ENCODE peak calls at places on chromosomes 1 and 21, in four cellular contexts. One of them, this sample, is unnamed.

GRCh38 chr1:204301171-204301957 is 58.4 kb downstream of the PLEKHA6 start:
- DNase-seq in brain microvascular endothelial cell: no peak
- DNase-seq in aorta: no peak
- DNase-seq in IMR-90: no peak
- DNase-seq in this sample: peak; percentile 39

GRCh38 chr1:229753764-229754553 is 127.9 kb downstream of the URB2 start:
- DNase-seq in brain microvascular endothelial cell: no peak
- DNase-seq in IMR-90: no peak
- DNase-seq in aorta: peak; percentile 69
- DNase-seq in this sample: no peak

GRCh38 chr1:33610391-33610790 is 137.9 kb downstream of the ZSCAN20 start:
- DNase-seq in IMR-90: no peak
- DNase-seq in aorta: no peak
- DNase-seq in brain microvascular endothelial cell: no peak
- DNase-seq in this sample: no peak

GRCh38 chr1:42952353-42953001 is 6.2 kb downstream of the SLC2A1 start:
- DNase-seq in aorta: no peak
- DNase-seq in IMR-90: no peak
- DNase-seq in brain microvascular endothelial cell: peak; percentile 40
- DNase-seq in this sample: no peak

GRCh38 chr1:34441661-34442060 is 265.0 kb downstream of the C1orf94 start:
- DNase-seq in IMR-90: no peak
- DNase-seq in brain microvascular endothelial cell: no peak
- DNase-seq in aorta: no peak
- DNase-seq in this sample: no peak

GRCh38 chr21:42731264-42732032 is 78.0 kb downstream of the PDE9A start:
- DNase-seq in IMR-90: no peak
- DNase-seq in brain microvascular endothelial cell: no peak
- DNase-seq in aorta: no peak
- DNase-seq in this sample: no peak

GRCh38 chr1:21871943-21872342 is 59.9 kb downstream of the LDLRAD2 start:
- DNase-seq in aorta: no peak
- DNase-seq in IMR-90: no peak
- DNase-seq in brain microvascular endothelial cell: no peak
- DNase-seq in this sample: no peak

GRCh38 chr1:244436336-244437102 is 15.2 kb downstream of the ADSS2 start:
- DNase-seq in IMR-90: peak; percentile 80
- DNase-seq in aorta: no peak
- DNase-seq in brain microvascular endothelial cell: peak; percentile 50
- DNase-seq in this sample: no peak

GRCh38 chr1:170707959-170708666 is 44.2 kb downstream of the PRRX1 start:
- DNase-seq in aorta: no peak
- DNase-seq in brain microvascular endothelial cell: peak; percentile 95
- DNase-seq in IMR-90: peak; percentile 99
- DNase-seq in this sample: no peak

GRCh38 chr1:217627431-217627830 is 3.5 kb downstream of the GPATCH2 start:
- DNase-seq in IMR-90: no peak
- DNase-seq in aorta: no peak
- DNase-seq in brain microvascular endothelial cell: no peak
- DNase-seq in this sample: no peak

GRCh38 chr1:5983361-5984103 is 8.7 kb downstream of the NPHP4 start:
- DNase-seq in aorta: no peak
- DNase-seq in brain microvascular endothelial cell: peak; percentile 44
- DNase-seq in IMR-90: peak; percentile 94
- DNase-seq in this sample: no peak

GRCh38 chr1:107430540-107431228 is 289.8 kb downstream of the NTNG1 start:
- DNase-seq in brain microvascular endothelial cell: peak; percentile 33
- DNase-seq in aorta: no peak
- DNase-seq in IMR-90: peak; percentile 38
- DNase-seq in this sample: no peak

GRCh38 chr1:79239840-79240239 is 233.3 kb upstream of the ADGRL4 start:
- DNase-seq in brain microvascular endothelial cell: no peak
- DNase-seq in aorta: no peak
- DNase-seq in IMR-90: no peak
- DNase-seq in this sample: no peak

GRCh38 chr21:33196956-33197374 is 32.8 kb upstream of the IFNAR2 start:
- DNase-seq in aorta: no peak
- DNase-seq in brain microvascular endothelial cell: peak; percentile 47
- DNase-seq in IMR-90: peak; percentile 62
- DNase-seq in this sample: peak; percentile 49

GRCh38 chr1:232793944-232794343 is 11.3 kb upstream of the MAP10 start:
- DNase-seq in IMR-90: peak; percentile 74
- DNase-seq in brain microvascular endothelial cell: peak; percentile 65
- DNase-seq in aorta: no peak
- DNase-seq in this sample: peak; percentile 17

GRCh38 chr1:37741130-37741529 is 23.8 kb downstream of the EPHA10 start:
- DNase-seq in IMR-90: peak; percentile 6
- DNase-seq in aorta: no peak
- DNase-seq in brain microvascular endothelial cell: peak; percentile 61
- DNase-seq in this sample: no peak

GRCh38 chr1:44103270-44104131 is 15.1 kb upstream of the KLF17 start:
- DNase-seq in IMR-90: no peak
- DNase-seq in aorta: no peak
- DNase-seq in brain microvascular endothelial cell: peak; percentile 24
- DNase-seq in this sample: no peak

GRCh38 chr1:45854724-45855123 is 51.3 kb downstream of the MAST2 start:
- DNase-seq in aorta: no peak
- DNase-seq in IMR-90: no peak
- DNase-seq in brain microvascular endothelial cell: no peak
- DNase-seq in this sample: no peak

GRCh38 chr1:17594690-17595601 is 55.4 kb downstream of the ARHGEF10L start:
- DNase-seq in IMR-90: no peak
- DNase-seq in brain microvascular endothelial cell: no peak
- DNase-seq in aorta: no peak
- DNase-seq in this sample: no peak

GRCh38 chr1:159892944-159893343 is 7.0 kb downstream of the CFAP45 start:
- DNase-seq in aorta: no peak
- DNase-seq in IMR-90: no peak
- DNase-seq in brain microvascular endothelial cell: no peak
- DNase-seq in this sample: no peak

GRCh38 chr1:94095744-94096469 is 25.0 kb downstream of the ABCA4 start:
- DNase-seq in aorta: no peak
- DNase-seq in brain microvascular endothelial cell: peak; percentile 79
- DNase-seq in IMR-90: peak; percentile 68
- DNase-seq in this sample: no peak

GRCh38 chr21:36199021-36199420 is 42.4 kb downstream of the DOP1B start:
- DNase-seq in aorta: peak; percentile 2
- DNase-seq in IMR-90: no peak
- DNase-seq in brain microvascular endothelial cell: no peak
- DNase-seq in this sample: no peak

GRCh38 chr1:185393821-185394220 is 76.8 kb upstream of the IVNS1ABP start:
- DNase-seq in IMR-90: no peak
- DNase-seq in aorta: no peak
- DNase-seq in brain microvascular endothelial cell: no peak
- DNase-seq in this sample: no peak

GRCh38 chr1:152824964-152825363 is 2.3 kb upstream of the LCE1A start:
- DNase-seq in IMR-90: no peak
- DNase-seq in aorta: no peak
- DNase-seq in brain microvascular endothelial cell: no peak
- DNase-seq in this sample: no peak

GRCh38 chr1:30749691-30750583 is 7.6 kb downstream of the LAPTM5 start:
- DNase-seq in IMR-90: no peak
- DNase-seq in aorta: no peak
- DNase-seq in brain microvascular endothelial cell: no peak
- DNase-seq in this sample: no peak

GRCh38 chr1:236552901-236553300 is 29.1 kb downstream of the LGALS8 start:
- DNase-seq in brain microvascular endothelial cell: no peak
- DNase-seq in aorta: no peak
- DNase-seq in IMR-90: no peak
- DNase-seq in this sample: no peak

GRCh38 chr1:234512376-234512965 is 33.5 kb upstream of the TARBP1 start:
- DNase-seq in aorta: no peak
- DNase-seq in brain microvascular endothelial cell: no peak
- DNase-seq in IMR-90: no peak
- DNase-seq in this sample: no peak

GRCh38 chr1:44681905-44682900 is 7.7 kb downstream of the ARMH1 start:
- DNase-seq in aorta: no peak
- DNase-seq in IMR-90: no peak
- DNase-seq in brain microvascular endothelial cell: no peak
- DNase-seq in this sample: no peak

GRCh38 chr1:219661464-219662092 is 48.7 kb upstream of the ZC3H11B start:
- DNase-seq in IMR-90: no peak
- DNase-seq in aorta: no peak
- DNase-seq in brain microvascular endothelial cell: no peak
- DNase-seq in this sample: no peak

GRCh38 chr1:41954533-41954944 is 35.8 kb upstream of the HIVEP3 start:
- DNase-seq in aorta: no peak
- DNase-seq in IMR-90: peak; percentile 85
- DNase-seq in brain microvascular endothelial cell: peak; percentile 90
- DNase-seq in this sample: no peak

GRCh38 chr1:107016376-107016978 is 40.0 kb upstream of the PRMT6 start:
- DNase-seq in IMR-90: no peak
- DNase-seq in brain microvascular endothelial cell: no peak
- DNase-seq in aorta: no peak
- DNase-seq in this sample: no peak

GRCh38 chr1:28640766-28641165 is 2.1 kb downstream of the TAF12 start:
- DNase-seq in brain microvascular endothelial cell: peak; percentile 22
- DNase-seq in aorta: no peak
- DNase-seq in IMR-90: peak; percentile 9
- DNase-seq in this sample: no peak

DNA sequence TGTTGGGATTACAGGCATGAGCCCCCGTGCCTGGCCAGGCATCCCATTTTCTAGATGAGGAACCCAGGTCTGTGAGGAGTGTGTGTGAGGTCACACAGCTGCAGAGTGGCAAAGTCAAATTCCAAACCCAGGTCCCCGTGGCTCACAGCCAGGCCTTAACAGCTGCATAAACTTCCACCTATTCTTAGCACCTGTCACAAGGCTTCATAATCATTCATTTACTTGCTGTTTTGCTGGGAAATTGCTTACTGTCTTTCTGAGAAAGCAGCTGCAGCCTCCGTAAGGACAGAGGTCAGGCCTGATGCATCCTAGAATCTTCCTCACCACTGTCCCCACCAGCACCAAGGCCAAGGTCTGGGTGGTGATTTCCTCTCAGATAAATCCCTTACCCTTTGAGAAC is 70.2 kb upstream of the SELENON start:
- DNase-seq in brain microvascular endothelial cell: no peak
- DNase-seq in aorta: no peak
- DNase-seq in IMR-90: no peak
- DNase-seq in this sample: no peak
- H3K4me3 ChIP-seq in brain microvascular endothelial cell: no peak overlapping the region
- H3K4me3 ChIP-seq in aorta: no peak overlapping the region
- H3K4me3 ChIP-seq in IMR-90: no peak overlapping the region
- H3K4me3 ChIP-seq in this sample: no peak overlapping the region

GRCh38 chr1:114134518-114134917 is 19.2 kb downstream of the SYT6 start:
- DNase-seq in aorta: no peak
- DNase-seq in IMR-90: no peak
- DNase-seq in brain microvascular endothelial cell: no peak
- DNase-seq in this sample: no peak
- H3K36me3 ChIP-seq in aorta: no peaks in the 10 kb centered on the region
- H3K36me3 ChIP-seq in IMR-90: no peaks in the 10 kb centered on the region
- H3K36me3 ChIP-seq in brain microvascular endothelial cell: no peaks in the 10 kb centered on the region
- H3K36me3 ChIP-seq in this sample: no peaks in the 10 kb centered on the region

GRCh38 chr1:58650141-58650540 is 49.7 kb downstream of the MYSM1 start:
- DNase-seq in brain microvascular endothelial cell: no peak
- DNase-seq in IMR-90: peak; percentile 47
- DNase-seq in aorta: no peak
- DNase-seq in this sample: no peak
- H3K4me3 ChIP-seq in brain microvascular endothelial cell: no peak overlapping the region
- H3K4me3 ChIP-seq in IMR-90: no peak overlapping the region
- H3K4me3 ChIP-seq in aorta: no peak overlapping the region
- H3K4me3 ChIP-seq in this sample: no peak overlapping the region

DNA sequence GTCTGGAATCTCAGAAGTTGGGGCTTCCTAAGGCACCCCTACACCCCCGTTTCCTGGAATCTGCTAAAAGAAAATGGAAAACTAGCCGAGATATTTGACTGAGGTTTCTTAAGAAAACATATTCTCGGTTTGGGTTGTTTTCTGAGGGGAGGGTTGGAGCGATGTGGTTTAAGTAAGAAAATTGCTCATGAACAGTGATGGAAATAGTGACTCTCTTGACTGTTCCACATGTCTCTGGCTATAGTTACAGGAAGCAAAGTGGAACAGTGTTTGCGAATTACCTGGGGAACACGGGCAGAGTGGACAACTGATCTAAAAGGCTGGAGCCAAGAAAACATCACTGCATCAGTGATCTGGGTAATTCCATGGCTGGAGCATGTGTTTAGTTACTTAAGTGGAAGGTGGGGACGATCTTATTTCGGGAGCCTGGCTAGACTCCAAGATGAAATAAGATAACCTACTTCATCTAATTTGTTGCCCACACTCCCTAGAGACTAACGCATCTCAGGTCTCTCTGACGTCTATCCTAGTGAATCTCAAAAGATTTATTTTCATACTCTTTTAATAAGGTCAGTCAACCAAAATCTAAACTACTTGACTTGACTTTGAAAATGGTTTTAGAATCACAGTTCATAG is 92.4 kb downstream of the KCNJ15 start:
- DNase-seq in IMR-90: peak; percentile 6
- DNase-seq in brain microvascular endothelial cell: peak; percentile 93
- DNase-seq in aorta: no peak
- DNase-seq in this sample: no peak
- H3K36me3 ChIP-seq in IMR-90: no peaks in the 10 kb centered on the region
- H3K36me3 ChIP-seq in brain microvascular endothelial cell: no peaks in the 10 kb centered on the region
- H3K36me3 ChIP-seq in aorta: no peaks in the 10 kb centered on the region
- H3K36me3 ChIP-seq in this sample: no peaks in the 10 kb centered on the region

GRCh38 chr21:16071761-16072160 is 342.0 kb downstream of the USP25 start:
- DNase-seq in aorta: no peak
- DNase-seq in IMR-90: no peak
- DNase-seq in brain microvascular endothelial cell: no peak
- DNase-seq in this sample: no peak

GRCh38 chr21:16070207-16070651 is 340.4 kb downstream of the USP25 start:
- DNase-seq in IMR-90: no peak
- DNase-seq in aorta: no peak
- DNase-seq in brain microvascular endothelial cell: no peak
- DNase-seq in this sample: no peak

GRCh38 chr21:16072176-16072575 is 342.4 kb downstream of the USP25 start:
- DNase-seq in aorta: no peak
- DNase-seq in IMR-90: no peak
- DNase-seq in brain microvascular endothelial cell: no peak
- DNase-seq in this sample: no peak

GRCh38 chr21:16069713-16070112 is 339.9 kb downstream of the USP25 start:
- DNase-seq in IMR-90: peak; percentile 31
- DNase-seq in aorta: no peak
- DNase-seq in brain microvascular endothelial cell: no peak
- DNase-seq in this sample: no peak

DNA sequence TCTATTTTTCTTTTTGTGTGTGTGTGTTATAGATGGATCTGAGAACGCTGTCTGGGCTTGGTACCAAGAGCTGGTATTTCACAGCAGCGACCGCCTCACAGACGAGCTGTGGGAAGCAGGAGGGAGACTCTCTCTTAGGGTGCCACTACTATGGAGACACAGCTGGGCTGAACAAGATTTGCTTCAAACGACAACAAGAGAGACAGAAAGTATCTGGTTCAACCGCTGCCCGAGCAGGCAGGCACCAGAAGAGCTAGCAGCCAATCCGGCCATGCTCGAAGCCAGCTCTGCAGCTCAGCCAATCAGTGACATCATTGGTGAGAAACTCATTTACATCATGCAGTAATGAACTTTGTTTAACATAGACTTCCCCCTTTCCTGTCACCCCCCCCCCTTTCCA is 341.3 kb downstream of the USP25 start:
- DNase-seq in aorta: no peak
- DNase-seq in IMR-90: no peak
- DNase-seq in brain microvascular endothelial cell: no peak
- DNase-seq in this sample: no peak
- H3K4me3 ChIP-seq in aorta: peak overlapping the region; percentile 47
- H3K4me3 ChIP-seq in IMR-90: no peak overlapping the region
- H3K4me3 ChIP-seq in brain microvascular endothelial cell: peak overlapping the region; percentile 44
- H3K4me3 ChIP-seq in this sample: peak overlapping the region; percentile 36